ENCODE peak calls at places on chromosome 6, in four cellular contexts. One of them, this sample, is unnamed.

GRCh38 chr6:167678102-167679101 is 148.3 kb upstream of the AFDN start:
- DNase-seq in Right ventricle myocardium superior: peak; percentile 73
- DNase-seq in naive thymus-derived CD4-positive, alpha-beta T cell: no peak
- DNase-seq in CD4-positive, CD25-positive, alpha-beta regulatory T cell: no peak
- DNase-seq in this sample: peak; percentile 89

GRCh38 chr6:10658910-10659696 is 35.3 kb downstream of the C6orf52 start:
- DNase-seq in Right ventricle myocardium superior: no peak
- DNase-seq in naive thymus-derived CD4-positive, alpha-beta T cell: no peak
- DNase-seq in CD4-positive, CD25-positive, alpha-beta regulatory T cell: no peak
- DNase-seq in this sample: no peak

GRCh38 chr6:10555625-10556309 is 34.6 kb downstream of the GCNT2 start:
- DNase-seq in Right ventricle myocardium superior: peak; percentile 83
- DNase-seq in naive thymus-derived CD4-positive, alpha-beta T cell: no peak
- DNase-seq in CD4-positive, CD25-positive, alpha-beta regulatory T cell: no peak
- DNase-seq in this sample: peak; percentile 76

GRCh38 chr6:105646391-105646867 is 243.5 kb upstream of the PREP start:
- DNase-seq in Right ventricle myocardium superior: no peak
- DNase-seq in naive thymus-derived CD4-positive, alpha-beta T cell: no peak
- DNase-seq in CD4-positive, CD25-positive, alpha-beta regulatory T cell: peak; percentile 9
- DNase-seq in this sample: no peak

GRCh38 chr6:121274896-121275295 is 59.4 kb downstream of the TBC1D32 start:
- DNase-seq in Right ventricle myocardium superior: no peak
- DNase-seq in naive thymus-derived CD4-positive, alpha-beta T cell: no peak
- DNase-seq in CD4-positive, CD25-positive, alpha-beta regulatory T cell: no peak
- DNase-seq in this sample: no peak

GRCh38 chr6:402901-403658 is 11.5 kb downstream of the IRF4 start:
- DNase-seq in Right ventricle myocardium superior: no peak
- DNase-seq in naive thymus-derived CD4-positive, alpha-beta T cell: no peak
- DNase-seq in CD4-positive, CD25-positive, alpha-beta regulatory T cell: no peak
- DNase-seq in this sample: no peak

GRCh38 chr6:501891-502601 is 110.5 kb downstream of the IRF4 start:
- DNase-seq in Right ventricle myocardium superior: no peak
- DNase-seq in naive thymus-derived CD4-positive, alpha-beta T cell: no peak
- DNase-seq in CD4-positive, CD25-positive, alpha-beta regulatory T cell: peak; percentile 52
- DNase-seq in this sample: no peak

GRCh38 chr6:170173416-170173990 is 117.4 kb downstream of the DLL1 start:
- DNase-seq in Right ventricle myocardium superior: no peak
- DNase-seq in naive thymus-derived CD4-positive, alpha-beta T cell: no peak
- DNase-seq in CD4-positive, CD25-positive, alpha-beta regulatory T cell: no peak
- DNase-seq in this sample: peak; percentile 15

GRCh38 chr6:56808871-56809359 is 146.0 kb upstream of the BEND6 start:
- DNase-seq in Right ventricle myocardium superior: no peak
- DNase-seq in naive thymus-derived CD4-positive, alpha-beta T cell: no peak
- DNase-seq in CD4-positive, CD25-positive, alpha-beta regulatory T cell: no peak
- DNase-seq in this sample: peak; percentile 43

GRCh38 chr6:12009904-12010634 is 2.0 kb upstream of the HIVEP1 start:
- DNase-seq in Right ventricle myocardium superior: no peak
- DNase-seq in naive thymus-derived CD4-positive, alpha-beta T cell: no peak
- DNase-seq in CD4-positive, CD25-positive, alpha-beta regulatory T cell: no peak
- DNase-seq in this sample: no peak

GRCh38 chr6:163404825-163405265 is 9.7 kb upstream of the QKI start:
- DNase-seq in Right ventricle myocardium superior: peak; percentile 70
- DNase-seq in naive thymus-derived CD4-positive, alpha-beta T cell: no peak
- DNase-seq in CD4-positive, CD25-positive, alpha-beta regulatory T cell: no peak
- DNase-seq in this sample: no peak

GRCh38 chr6:158452191-158452590 is 107.7 kb upstream of the TMEM181 start:
- DNase-seq in Right ventricle myocardium superior: no peak
- DNase-seq in naive thymus-derived CD4-positive, alpha-beta T cell: no peak
- DNase-seq in CD4-positive, CD25-positive, alpha-beta regulatory T cell: no peak
- DNase-seq in this sample: no peak

GRCh38 chr6:131065824-131066171 is 2.8 kb upstream of the EPB41L2 start:
- DNase-seq in Right ventricle myocardium superior: no peak
- DNase-seq in naive thymus-derived CD4-positive, alpha-beta T cell: no peak
- DNase-seq in CD4-positive, CD25-positive, alpha-beta regulatory T cell: no peak
- DNase-seq in this sample: no peak

GRCh38 chr6:23591761-23592160 is 534.3 kb upstream of the NRSN1 start:
- DNase-seq in Right ventricle myocardium superior: no peak
- DNase-seq in naive thymus-derived CD4-positive, alpha-beta T cell: no peak
- DNase-seq in CD4-positive, CD25-positive, alpha-beta regulatory T cell: no peak
- DNase-seq in this sample: no peak

GRCh38 chr6:35391240-35391968 is 49.0 kb downstream of the PPARD start:
- DNase-seq in Right ventricle myocardium superior: no peak
- DNase-seq in naive thymus-derived CD4-positive, alpha-beta T cell: no peak
- DNase-seq in CD4-positive, CD25-positive, alpha-beta regulatory T cell: no peak
- DNase-seq in this sample: no peak

GRCh38 chr6:2697291-2697690 is 53.4 kb downstream of the MYLK4 start:
- DNase-seq in Right ventricle myocardium superior: no peak
- DNase-seq in naive thymus-derived CD4-positive, alpha-beta T cell: no peak
- DNase-seq in CD4-positive, CD25-positive, alpha-beta regulatory T cell: no peak
- DNase-seq in this sample: no peak

GRCh38 chr6:106739387-106739786 is 110.0 kb downstream of the QRSL1 start:
- DNase-seq in Right ventricle myocardium superior: peak; percentile 49
- DNase-seq in naive thymus-derived CD4-positive, alpha-beta T cell: no peak
- DNase-seq in CD4-positive, CD25-positive, alpha-beta regulatory T cell: no peak
- DNase-seq in this sample: no peak

GRCh38 chr6:61210549-61210948 is 1075.5 kb downstream of the KHDRBS2 start:
- DNase-seq in Right ventricle myocardium superior: no peak
- DNase-seq in naive thymus-derived CD4-positive, alpha-beta T cell: no peak
- DNase-seq in CD4-positive, CD25-positive, alpha-beta regulatory T cell: no peak
- DNase-seq in this sample: no peak

GRCh38 chr6:119384444-119384843 is 34.9 kb upstream of the MAN1A1 start:
- DNase-seq in Right ventricle myocardium superior: no peak
- DNase-seq in naive thymus-derived CD4-positive, alpha-beta T cell: no peak
- DNase-seq in CD4-positive, CD25-positive, alpha-beta regulatory T cell: no peak
- DNase-seq in this sample: no peak

GRCh38 chr6:37433657-37434271 is 743 bp downstream of the CMTR1 start:
- DNase-seq in Right ventricle myocardium superior: no peak
- DNase-seq in naive thymus-derived CD4-positive, alpha-beta T cell: no peak
- DNase-seq in CD4-positive, CD25-positive, alpha-beta regulatory T cell: peak; percentile 9
- DNase-seq in this sample: peak; percentile 20

GRCh38 chr6:159079367-159079766 is 34.6 kb upstream of the TAGAP start:
- DNase-seq in Right ventricle myocardium superior: no peak
- DNase-seq in naive thymus-derived CD4-positive, alpha-beta T cell: no peak
- DNase-seq in CD4-positive, CD25-positive, alpha-beta regulatory T cell: no peak
- DNase-seq in this sample: no peak

GRCh38 chr6:119351005-119351394 is 1.4 kb upstream of the MAN1A1 start:
- DNase-seq in Right ventricle myocardium superior: no peak
- DNase-seq in naive thymus-derived CD4-positive, alpha-beta T cell: peak; percentile 20
- DNase-seq in CD4-positive, CD25-positive, alpha-beta regulatory T cell: no peak
- DNase-seq in this sample: no peak

GRCh38 chr6:68252632-68253031 is 382.4 kb upstream of the ADGRB3 start:
- DNase-seq in Right ventricle myocardium superior: no peak
- DNase-seq in naive thymus-derived CD4-positive, alpha-beta T cell: no peak
- DNase-seq in CD4-positive, CD25-positive, alpha-beta regulatory T cell: no peak
- DNase-seq in this sample: no peak

GRCh38 chr6:127514396-127515227 is 4.5 kb downstream of the MTCL3 start:
- DNase-seq in Right ventricle myocardium superior: peak; percentile 66
- DNase-seq in naive thymus-derived CD4-positive, alpha-beta T cell: peak; percentile 43
- DNase-seq in CD4-positive, CD25-positive, alpha-beta regulatory T cell: peak; percentile 22
- DNase-seq in this sample: peak; percentile 61

GRCh38 chr6:144214622-144215401 is 64.5 kb downstream of the STX11 start:
- DNase-seq in Right ventricle myocardium superior: peak; percentile 47
- DNase-seq in naive thymus-derived CD4-positive, alpha-beta T cell: no peak
- DNase-seq in CD4-positive, CD25-positive, alpha-beta regulatory T cell: no peak
- DNase-seq in this sample: no peak

GRCh38 chr6:154721460-154721859 is 11.8 kb upstream of the SCAF8 start:
- DNase-seq in Right ventricle myocardium superior: no peak
- DNase-seq in naive thymus-derived CD4-positive, alpha-beta T cell: no peak
- DNase-seq in CD4-positive, CD25-positive, alpha-beta regulatory T cell: no peak
- DNase-seq in this sample: no peak

GRCh38 chr6:152634773-152635172 is 2.4 kb downstream of the SYNE1 start:
- DNase-seq in Right ventricle myocardium superior: no peak
- DNase-seq in naive thymus-derived CD4-positive, alpha-beta T cell: no peak
- DNase-seq in CD4-positive, CD25-positive, alpha-beta regulatory T cell: no peak
- DNase-seq in this sample: no peak

GRCh38 chr6:70709826-70710225 is 42.1 kb downstream of the SMAP1 start:
- DNase-seq in Right ventricle myocardium superior: no peak
- DNase-seq in naive thymus-derived CD4-positive, alpha-beta T cell: no peak
- DNase-seq in CD4-positive, CD25-positive, alpha-beta regulatory T cell: no peak
- DNase-seq in this sample: no peak

GRCh38 chr6:27547157-27548075 is 74.5 kb upstream of the ZNF184 start:
- DNase-seq in Right ventricle myocardium superior: no peak
- DNase-seq in naive thymus-derived CD4-positive, alpha-beta T cell: no peak
- DNase-seq in CD4-positive, CD25-positive, alpha-beta regulatory T cell: no peak
- DNase-seq in this sample: peak; percentile 37

GRCh38 chr6:142489722-142490610 is 188.2 kb downstream of the ADGRG6 start:
- DNase-seq in Right ventricle myocardium superior: no peak
- DNase-seq in naive thymus-derived CD4-positive, alpha-beta T cell: no peak
- DNase-seq in CD4-positive, CD25-positive, alpha-beta regulatory T cell: no peak
- DNase-seq in this sample: no peak

GRCh38 chr6:139856562-139856961 is 482.1 kb upstream of the CITED2 start:
- DNase-seq in Right ventricle myocardium superior: no peak
- DNase-seq in naive thymus-derived CD4-positive, alpha-beta T cell: no peak
- DNase-seq in CD4-positive, CD25-positive, alpha-beta regulatory T cell: no peak
- DNase-seq in this sample: no peak

GRCh38 chr6:138622967-138623366 is 123.7 kb upstream of the NHSL1 start:
- DNase-seq in Right ventricle myocardium superior: no peak
- DNase-seq in naive thymus-derived CD4-positive, alpha-beta T cell: no peak
- DNase-seq in CD4-positive, CD25-positive, alpha-beta regulatory T cell: no peak
- DNase-seq in this sample: no peak